ENCODE peak calls at places on chromosomes 12 and 14, in eight cellular contexts. J, R, V, Z, Q, F, M and I are unnamed samples.

GRCh38 chr12:90512518-90512917 is 442.5 kb downstream of the CCER1 start:
- DNase-seq in J (no peak), R (no peak), V (no peak), Z (no peak), Q (peak), F (no peak), M (no peak), I (no peak)

GRCh38 chr12:71791473-71792150 is 36.9 kb downstream of the RAB21 start:
- DNase-seq in J (no peak), R (no peak), V (no peak), Z (no peak), Q (no peak), F (no peak), M (no peak), I (no peak)

GRCh38 chr14:73786632-73786941 is 65.0 kb upstream of the PTGR2 start:
- DNase-seq in J (no peak), R (no peak), V (peak), Z (peak), Q (peak), F (no peak), M (peak), I (no peak)

GRCh38 chr12:28328967-28329366 is 138.7 kb downstream of the CCDC91 start:
- DNase-seq in J (no peak), R (no peak), V (no peak), Z (no peak), Q (no peak), F (no peak), M (no peak), I (no peak)

GRCh38 chr14:25121342-25122129 is 71.6 kb upstream of the STXBP6 start:
- DNase-seq in J (peak), R (no peak), V (peak), Z (no peak), Q (peak), F (peak), M (no peak), I (no peak)

GRCh38 chr12:63403256-63403655 is 252.3 kb upstream of the AVPR1A start:
- DNase-seq in J (no peak), R (no peak), V (no peak), Z (no peak), Q (no peak), F (no peak), M (no peak), I (no peak)

GRCh38 chr14:102074415-102074964 is 12.4 kb downstream of the HSP90AA1 start:
- DNase-seq in J (no peak), R (no peak), V (no peak), Z (no peak), Q (no peak), F (no peak), M (no peak), I (no peak)

GRCh38 chr14:85536835-85537195 is 6.9 kb downstream of the FLRT2 start:
- DNase-seq in J (no peak), R (no peak), V (no peak), Z (no peak), Q (no peak), F (no peak), M (no peak), I (no peak)

GRCh38 chr12:115423546-115423987 is 739.6 kb upstream of the TBX3 start:
- DNase-seq in J (no peak), R (no peak), V (no peak), Z (no peak), Q (no peak), F (no peak), M (no peak), I (no peak)

GRCh38 chr12:93530358-93530757 is 42.1 kb upstream of the SOCS2 start:
- DNase-seq in J (no peak), R (no peak), V (no peak), Z (no peak), Q (no peak), F (no peak), M (no peak), I (no peak)

GRCh38 chr14:65650843-65651242 is 238.3 kb downstream of the FUT8 start:
- DNase-seq in J (no peak), R (no peak), V (no peak), Z (no peak), Q (no peak), F (no peak), M (no peak), I (no peak)

GRCh38 chr14:103232338-103232808 is 101.7 kb upstream of the EIF5 start:
- DNase-seq in J (no peak), R (no peak), V (no peak), Z (no peak), Q (no peak), F (no peak), M (no peak), I (no peak)

GRCh38 chr12:80698847-80699542 is 8.4 kb upstream of the MYF6 start:
- DNase-seq in J (no peak), R (no peak), V (no peak), Z (no peak), Q (no peak), F (no peak), M (no peak), I (no peak)

GRCh38 chr12:28872654-28873268 is 276.3 kb upstream of the FAR2 start:
- DNase-seq in J (peak), R (no peak), V (peak), Z (peak), Q (peak), F (no peak), M (peak), I (peak)

GRCh38 chr12:95134085-95134484 is 60.7 kb upstream of the NR2C1 start:
- DNase-seq in J (no peak), R (no peak), V (no peak), Z (no peak), Q (no peak), F (no peak), M (no peak), I (no peak)

GRCh38 chr12:132866251-132866828 is 21.1 kb downstream of the CHFR start:
- DNase-seq in J (no peak), R (no peak), V (no peak), Z (no peak), Q (peak), F (peak), M (no peak), I (no peak)

GRCh38 chr12:67269632-67270578 is 747 bp downstream of the CAND1 start:
- DNase-seq in J (no peak), R (no peak), V (peak), Z (peak), Q (peak), F (no peak), M (peak), I (no peak)

GRCh38 chr12:6238875-6239274 is 38.7 kb downstream of the CD9 start:
- DNase-seq in J (no peak), R (no peak), V (no peak), Z (no peak), Q (no peak), F (no peak), M (no peak), I (no peak)

GRCh38 chr12:48982397-48983080 is 4.4 kb downstream of the WNT1 start:
- DNase-seq in J (no peak), R (no peak), V (no peak), Z (no peak), Q (no peak), F (no peak), M (no peak), I (no peak)